ENCODE peak calls at places on chromosomes 4 and X, in five cellular contexts. P, S, Y, I and Q are unnamed samples.

GRCh38 chrX:15151267-15152196 is 118.4 kb downstream of the ASB9 start:
- DNase-seq in P (peak), S (no peak), Y (no peak), I (no peak), Q (no peak)

GRCh38 chr4:11483076-11483475 is 54.4 kb upstream of the HS3ST1 start:
- DNase-seq in P (no peak), S (no peak), Y (no peak), I (no peak), Q (no peak)

GRCh38 chr4:22410645-22411247 is 105.1 kb downstream of the ADGRA3 start:
- DNase-seq in P (no peak), S (no peak), Y (no peak), I (no peak), Q (peak)

GRCh38 chr4:86968477-86969015 is 33.7 kb downstream of the AFF1 start:
- DNase-seq in P (no peak), S (no peak), Y (no peak), I (no peak), Q (no peak)

GRCh38 chrX:119745283-119745848 is 13.0 kb upstream of the SOWAHD start:
- DNase-seq in P (no peak), S (no peak), Y (no peak), I (no peak), Q (no peak)

GRCh38 chr4:128570380-128570779 is 239.1 kb upstream of the JADE1 start:
- DNase-seq in P (no peak), S (no peak), Y (no peak), I (peak), Q (no peak)

GRCh38 chrX:133670394-133670793 is 255.1 kb upstream of the GPC4 start:
- DNase-seq in P (no peak), S (no peak), Y (no peak), I (no peak), Q (peak)

GRCh38 chr4:111268769-111269414 is 646.0 kb upstream of the PITX2 start:
- DNase-seq in P (no peak), S (no peak), Y (no peak), I (no peak), Q (no peak)

GRCh38 chrX:87961471-87961870 is 443.9 kb downstream of the KLHL4 start:
- DNase-seq in P (no peak), S (no peak), Y (no peak), I (no peak), Q (no peak)

GRCh38 chrX:8748855-8749254 is 16.9 kb upstream of the ANOS1 start:
- DNase-seq in P (no peak), S (no peak), Y (no peak), I (no peak), Q (peak)

GRCh38 chr4:68872442-68873217 is 56.8 kb downstream of the UGT2B10 start:
- DNase-seq in P (no peak), S (no peak), Y (no peak), I (no peak), Q (no peak)

GRCh38 chr4:22191565-22192301 is 243.2 kb upstream of the KCNIP4 start:
- DNase-seq in P (no peak), S (no peak), Y (no peak), I (no peak), Q (no peak)

GRCh38 chr4:4492161-4492847 is 49.5 kb downstream of the STX18 start:
- DNase-seq in P (no peak), S (no peak), Y (peak), I (no peak), Q (no peak)

GRCh38 chr4:31467781-31468180 is 747.6 kb downstream of the PCDH7 start:
- DNase-seq in P (no peak), S (no peak), Y (no peak), I (no peak), Q (no peak)

GRCh38 chr4:15777697-15778096 is 431 bp upstream of the CD38 start:
- DNase-seq in P (no peak), S (no peak), Y (no peak), I (no peak), Q (no peak)

GRCh38 chr4:15776871-15777648 is 1.1 kb upstream of the CD38 start:
- DNase-seq in P (no peak), S (no peak), Y (no peak), I (no peak), Q (no peak)

GRCh38 chr4:15779336-15779735 is 1.2 kb downstream of the CD38 start:
- DNase-seq in P (no peak), S (no peak), Y (no peak), I (peak), Q (peak)

GRCh38 chr4:15778742-15779231 is 659 bp downstream of the CD38 start:
- DNase-seq in P (peak), S (no peak), Y (no peak), I (no peak), Q (no peak)

DNA sequence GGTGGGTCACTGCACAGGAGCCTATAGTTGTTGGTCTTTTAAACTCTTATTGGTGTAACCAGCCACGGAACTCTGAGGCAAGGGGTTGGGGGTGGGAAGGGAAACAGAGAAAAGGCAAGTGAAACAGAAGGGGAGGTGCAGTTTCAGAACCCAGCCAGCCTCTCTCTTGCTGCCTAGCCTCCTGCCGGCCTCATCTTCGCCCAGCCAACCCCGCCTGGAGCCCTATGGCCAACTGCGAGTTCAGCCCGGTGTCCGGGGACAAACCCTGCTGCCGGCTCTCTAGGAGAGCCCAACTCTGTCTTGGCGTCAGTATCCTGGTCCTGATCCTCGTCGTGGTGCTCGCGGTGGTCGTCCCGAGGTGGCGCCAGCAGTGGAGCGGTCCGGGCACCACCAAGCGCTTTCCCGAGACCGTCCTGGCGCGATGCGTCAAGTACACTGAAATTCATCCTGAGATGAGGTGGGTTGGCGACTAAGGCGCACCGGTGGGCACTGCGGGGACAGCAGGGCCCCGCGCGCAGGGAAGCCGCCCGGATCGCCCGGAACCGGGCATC is at the start of gene CD38:
- DNase-seq in P (no peak), S (no peak), Y (no peak), I (no peak), Q (peak)
- TF ChIP-seq CTCF in P (no peak), S (no peak), Y (no peak), I (no peak), Q (no peak)

DNA sequence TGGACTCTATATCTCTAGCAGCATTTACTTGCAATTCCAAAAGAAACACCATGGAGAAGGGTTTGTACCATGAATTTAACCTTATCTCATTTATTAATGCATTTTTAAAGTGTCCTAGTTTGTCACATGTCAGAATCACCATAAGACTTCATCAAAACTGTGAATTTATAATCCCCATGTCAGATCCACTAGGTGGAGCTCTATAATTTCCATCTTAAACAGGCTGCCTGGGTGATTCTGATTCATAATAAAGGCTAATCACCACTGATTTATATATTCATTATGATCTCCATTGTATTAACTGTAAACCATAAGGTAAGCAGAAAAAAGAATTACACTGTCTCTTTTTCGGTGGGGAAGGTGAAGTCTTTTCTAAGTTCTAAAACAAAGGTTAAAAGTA is 4.0 kb downstream of the TCEAL2 start:
- DNase-seq in P (no peak), S (no peak), Y (no peak), I (no peak), Q (no peak)
- TF ChIP-seq CTCF in P (peak), S (no peak), Y (no peak), I (no peak), Q (peak)

DNA sequence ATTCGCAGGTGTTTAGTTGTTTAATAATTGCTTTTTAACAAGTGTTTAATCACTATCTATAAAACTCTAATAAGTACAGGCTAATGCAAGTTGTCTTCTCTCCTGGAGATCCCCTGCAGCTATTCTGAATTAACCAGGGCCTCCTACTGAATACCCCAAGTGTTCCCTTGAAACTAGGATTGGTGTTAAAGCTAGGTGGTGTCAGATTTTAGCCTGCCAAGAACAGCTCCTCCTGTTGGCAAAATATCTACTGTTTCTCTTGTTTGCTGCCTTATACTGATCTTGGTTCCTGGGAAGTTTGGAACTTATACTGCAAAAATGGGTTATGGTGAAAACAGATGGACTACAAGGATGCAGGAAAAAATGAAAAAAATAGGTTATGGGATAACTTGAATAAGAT is 26.1 kb upstream of the TMEM154 start:
- DNase-seq in P (no peak), S (no peak), Y (no peak), I (no peak), Q (peak)
- TF ChIP-seq CTCF in P (no peak), S (no peak), Y (no peak), I (no peak), Q (peak)

GRCh38 chr4:15853345-15853744 is 75.2 kb downstream of the CD38 start:
- DNase-seq in P (no peak), S (no peak), Y (no peak), I (no peak), Q (no peak)

GRCh38 chr4:15852524-15852923 is 74.4 kb downstream of the CD38 start:
- DNase-seq in P (no peak), S (no peak), Y (no peak), I (no peak), Q (no peak)

GRCh38 chr4:15851969-15852368 is 73.8 kb downstream of the CD38 start:
- DNase-seq in P (no peak), S (no peak), Y (no peak), I (no peak), Q (no peak)

GRCh38 chr4:15847746-15848145 is 69.6 kb downstream of the CD38 start:
- DNase-seq in P (no peak), S (no peak), Y (no peak), I (no peak), Q (no peak)

GRCh38 chr4:15848191-15848842 is 70.2 kb downstream of the CD38 start:
- DNase-seq in P (no peak), S (no peak), Y (no peak), I (no peak), Q (no peak)
- TF ChIP-seq CTCF in P (no peak), S (no peak), Y (no peak), I (no peak), Q (no peak)

GRCh38 chr4:76072760-76073159 is 1.7 kb upstream of the ART3 start:
- DNase-seq in P (no peak), S (no peak), Y (no peak), I (no peak), Q (peak)

GRCh38 chr4:76066546-76066945 is 8.0 kb upstream of the ART3 start:
- DNase-seq in P (no peak), S (no peak), Y (no peak), I (no peak), Q (no peak)

GRCh38 chr4:76061977-76062376 is 12.5 kb upstream of the ART3 start:
- DNase-seq in P (no peak), S (no peak), Y (no peak), I (no peak), Q (no peak)

DNA sequence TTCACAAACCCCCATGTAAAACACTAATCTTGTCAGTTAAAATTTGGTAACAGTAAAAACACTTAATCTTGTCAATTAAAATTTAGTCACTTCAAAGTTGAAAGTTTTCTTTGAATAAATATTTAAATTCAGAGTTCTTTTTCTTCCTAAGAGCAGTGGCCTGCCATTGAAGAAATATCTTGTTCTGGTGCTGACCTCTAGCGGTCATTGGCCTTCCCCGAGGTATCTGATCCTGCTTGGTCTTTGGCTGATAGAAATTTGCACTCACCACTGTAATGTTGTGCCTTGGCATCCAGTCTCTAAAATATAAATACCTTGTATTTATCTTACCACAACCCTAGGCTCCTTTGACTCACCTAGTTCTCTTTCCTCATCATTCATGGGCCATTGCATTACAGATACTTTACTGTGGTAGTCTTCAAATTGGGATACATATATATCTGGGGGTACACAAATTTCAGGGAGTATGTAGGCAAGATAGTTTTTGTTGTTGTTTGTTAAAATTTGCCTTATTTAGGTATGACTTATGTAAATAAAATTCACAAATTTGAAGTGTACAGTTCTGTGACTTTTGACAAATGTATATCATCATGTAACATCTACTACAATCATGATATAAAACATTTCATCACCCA is 6.7 kb upstream of the ART3 start:
- DNase-seq in P (peak), S (peak), Y (peak), I (peak), Q (peak)
- TF ChIP-seq CTCF in P (peak), S (peak), Y (peak), I (peak), Q (peak)

GRCh38 chr4:7924570-7924969 is 15.1 kb downstream of the AFAP1 start:
- DNase-seq in P (no peak), S (no peak), Y (no peak), I (no peak), Q (no peak)
- TF ChIP-seq CTCF in P (no peak), S (no peak), Y (no peak), I (no peak), Q (no peak)

GRCh38 chrX:79330022-79330421 is 37.1 kb downstream of the ITM2A start:
- DNase-seq in P (no peak), S (no peak), Y (no peak), I (no peak), Q (peak)
- TF ChIP-seq CTCF in P (no peak), S (no peak), Y (no peak), I (no peak), Q (peak)

DNA sequence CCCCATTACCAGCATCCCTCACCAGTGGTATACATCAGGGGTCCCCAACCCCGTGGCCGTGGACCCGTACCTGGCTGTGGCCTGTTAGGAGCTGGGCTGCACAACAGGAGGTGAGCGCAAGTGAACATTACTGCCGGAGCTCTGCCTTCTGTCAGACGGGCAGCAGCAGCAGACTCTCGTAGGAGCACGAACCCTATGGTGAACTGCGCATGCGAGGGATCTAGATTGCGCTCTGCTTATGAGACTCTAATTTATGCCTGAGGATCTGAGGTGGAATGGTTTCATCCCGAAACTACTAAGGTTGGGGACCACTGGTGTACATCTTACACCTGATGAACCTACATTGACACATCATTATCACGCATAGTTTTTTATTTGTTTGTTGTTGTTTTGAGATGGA is 52.8 kb upstream of the DHX15 start:
- DNase-seq in P (no peak), S (no peak), Y (no peak), I (no peak), Q (no peak)
- TF ChIP-seq CTCF in P (no peak), S (no peak), Y (no peak), I (no peak), Q (no peak)